ENCODE peak calls at places on chromosomes 4 and X, in ten cellular contexts. R is endothelial cell; Y is CD4-positive, alpha-beta T cell; P is RWPE1; E is endodermal cell; X is OCI-LY7; W is WTC11; C is HL-60; A is chondrocyte; D is progenitor cell of endocrine pancreas. H is an unnamed sample.

GRCh38 chr4:41477200-41477910 is 60.6 kb upstream of the LIMCH1 start:
- DNase-seq in D (no peak), E (no peak), X (no peak), C (no peak), R (no peak), W (no peak), A (no peak), P (no peak), Y (no peak), H (no peak)

GRCh38 chr4:185328586-185328985 is 67.1 kb downstream of the LRP2BP start:
- DNase-seq in A (no peak), C (no peak), P (no peak), E (no peak), Y (no peak), W (no peak), X (no peak), R (no peak), D (no peak), H (no peak)

GRCh38 chrX:373641-374471 is 12.9 kb downstream of the PPP2R3B start:
- DNase-seq in Y (peak; percentile 23), W (peak; percentile 77), D (peak; percentile 47), P (peak; percentile 12), A (no peak), X (peak; percentile 78), R (peak; percentile 35), C (no peak), E (peak; percentile 85), H (no peak)

GRCh38 chrX:103565752-103566151 is 19.6 kb upstream of the TCEAL4 start:
- DNase-seq in X (no peak), D (no peak), W (no peak), E (no peak), R (no peak), A (no peak), P (no peak), C (no peak), Y (no peak), H (peak; percentile 72)

GRCh38 chr4:185017964-185018772 is at the start of gene HELT:
- DNase-seq in W (peak; percentile 56), Y (no peak), A (no peak), D (no peak), C (no peak), R (no peak), E (peak; percentile 83), X (no peak), P (no peak), H (no peak)

GRCh38 chr4:45004326-45004725 is 278.0 kb upstream of the GNPDA2 start:
- DNase-seq in C (no peak), R (no peak), P (no peak), Y (no peak), W (no peak), E (no peak), D (no peak), X (no peak), A (no peak), H (no peak)

GRCh38 chrX:1041051-1041450 is 171.4 kb downstream of the CRLF2 start:
- DNase-seq in R (no peak), P (no peak), C (no peak), Y (no peak), D (no peak), X (no peak), W (no peak), A (no peak), E (no peak), H (no peak)

GRCh38 chrX:122418758-122419157 is 765.3 kb upstream of the GRIA3 start:
- DNase-seq in W (no peak), P (no peak), Y (no peak), R (no peak), C (no peak), A (no peak), X (no peak), E (no peak), D (no peak), H (no peak)

GRCh38 chrX:63919081-63919480 is 134.1 kb upstream of the ARHGEF9 start:
- DNase-seq in R (no peak), A (no peak), W (no peak), D (no peak), Y (no peak), C (no peak), P (no peak), X (no peak), E (no peak), H (no peak)

GRCh38 chr4:184568770-184569169 is 80.5 kb downstream of the CASP3 start:
- DNase-seq in D (no peak), E (no peak), X (no peak), Y (no peak), R (no peak), C (no peak), A (no peak), W (no peak), P (no peak), H (no peak)

GRCh38 chrX:149829751-149830191 is 48.0 kb downstream of the MAGEA9 start:
- DNase-seq in Y (peak; percentile 9), W (no peak), X (no peak), E (peak; percentile 69), C (no peak), R (no peak), A (no peak), D (no peak), P (peak; percentile 6), H (peak; percentile 36)

GRCh38 chr4:80219301-80220025 is 22.2 kb downstream of the PRDM8 start:
- DNase-seq in P (no peak), A (no peak), W (peak; percentile 34), D (no peak), R (no peak), Y (no peak), E (peak; percentile 58), C (no peak), X (no peak), H (peak; percentile 56)

GRCh38 chr4:138005486-138005885 is 236.7 kb downstream of the SLC7A11 start:
- DNase-seq in C (no peak), W (no peak), P (no peak), Y (no peak), D (no peak), R (no peak), X (no peak), E (no peak), A (no peak), H (no peak)

GRCh38 chr4:157127571-157127970 is 51.6 kb downstream of the GLRB start:
- DNase-seq in D (no peak), A (no peak), R (no peak), E (no peak), P (no peak), Y (no peak), C (no peak), X (no peak), W (no peak), H (no peak)

GRCh38 chr4:157128395-157128794 is 52.4 kb downstream of the GLRB start:
- DNase-seq in R (no peak), X (no peak), C (no peak), W (no peak), D (no peak), E (no peak), P (peak; percentile 9), A (no peak), Y (no peak), H (peak; percentile 68)
- TF ChIP-seq CTCF in R (no peak), X (no peak), C (no peak), W (no peak), D (peak; percentile 24), E (peak; percentile 59), P (peak; percentile 47), A (peak; percentile 89), Y (no peak), H (peak; percentile 69)

GRCh38 chr4:162959056-162959455 is 207.6 kb downstream of the NAF1 start:
- DNase-seq in P (no peak), E (peak; percentile 78), D (no peak), C (no peak), R (no peak), Y (no peak), X (no peak), W (peak; percentile 20), A (no peak), H (no peak)
- TF ChIP-seq CTCF in P (no peak), E (peak; percentile 70), D (peak; percentile 25), C (no peak), R (no peak), Y (no peak), X (no peak), W (no peak), A (no peak), H (no peak)

GRCh38 chrX:106038625-106039024 is at the start of gene SERPINA7:
- DNase-seq in P (no peak), D (no peak), C (no peak), X (no peak), A (no peak), W (no peak), E (no peak), R (no peak), Y (no peak), H (no peak)

GRCh38 chrX:106039920-106040319 is 1.4 kb upstream of the SERPINA7 start:
- DNase-seq in P (peak; percentile 1), W (peak; percentile 10), X (no peak), R (no peak), Y (no peak), D (no peak), C (no peak), E (peak; percentile 49), A (no peak), H (no peak)

GRCh38 chrX:106036716-106037115 is 1.8 kb downstream of the SERPINA7 start:
- DNase-seq in R (no peak), D (no peak), X (no peak), C (no peak), P (no peak), W (no peak), E (no peak), Y (no peak), A (no peak), H (no peak)

GRCh38 chrX:106037835-106038473 is 573 bp downstream of the SERPINA7 start:
- DNase-seq in C (no peak), D (no peak), Y (no peak), A (no peak), R (no peak), X (no peak), W (no peak), P (no peak), E (no peak), H (no peak)

DNA sequence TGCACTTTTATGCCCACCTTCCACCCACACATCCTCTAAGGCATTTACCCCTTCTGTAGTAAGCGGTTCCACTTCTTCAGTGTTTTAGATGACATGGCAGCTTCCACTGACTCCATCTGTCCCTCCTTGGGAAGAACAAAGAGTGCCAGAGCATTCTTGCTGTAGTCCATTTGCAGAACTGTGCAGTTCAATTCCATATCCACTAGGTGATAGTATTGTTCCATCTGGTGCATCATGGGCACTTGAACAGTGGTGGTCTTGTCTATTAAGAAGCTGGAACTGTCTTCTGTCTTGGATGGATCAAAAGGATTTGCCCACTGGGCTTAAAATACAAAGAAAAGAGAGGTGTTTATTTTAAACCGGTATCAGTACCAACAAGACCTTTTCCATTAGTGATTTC is 3.5 kb downstream of the SERPINA7 start:
- DNase-seq in W (no peak), Y (no peak), X (peak; percentile 0), P (no peak), C (no peak), D (no peak), A (no peak), E (no peak), R (no peak), H (no peak)
- TF ChIP-seq CTCF in W (peak; percentile 18), Y (no peak), X (peak; percentile 57), P (no peak), C (no peak), D (no peak), A (peak; percentile 34), E (peak; percentile 57), R (no peak), H (no peak)

DNA sequence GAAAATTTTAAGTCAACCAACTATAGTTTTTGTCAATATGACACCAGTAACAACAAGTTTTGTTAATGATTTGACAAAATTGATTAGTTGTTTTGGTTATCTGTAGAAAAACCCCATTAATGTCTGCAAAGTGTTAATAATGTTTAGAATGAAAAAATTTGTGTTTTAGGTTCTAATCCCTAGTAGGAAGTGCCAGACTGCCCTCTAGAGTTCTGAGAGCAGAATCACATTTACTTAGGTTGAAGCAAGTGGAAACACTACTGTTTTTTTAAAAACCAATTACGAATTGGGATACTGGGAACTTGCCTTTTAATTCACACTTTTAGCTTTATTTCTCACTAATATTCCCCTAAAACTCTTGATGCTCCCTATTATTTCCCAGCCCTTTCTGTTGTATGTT is 101.1 kb upstream of the CYLC1 start:
- DNase-seq in A (no peak), E (no peak), D (no peak), W (no peak), Y (no peak), C (peak; percentile 3), R (no peak), P (no peak), X (peak; percentile 36), H (peak; percentile 3)
- TF ChIP-seq CTCF in A (peak; percentile 75), E (peak; percentile 77), D (peak; percentile 65), W (peak; percentile 34), Y (no peak), C (no peak), R (peak; percentile 29), P (peak; percentile 29), X (peak; percentile 74), H (peak; percentile 19)